ENCODE peak calls at places on chromosome 3, in five cellular contexts. One of them, this sample, is unnamed.

GRCh38 chr3:4429648-4430350 is 37.3 kb downstream of the SUMF1 start:
- DNase-seq in bronchial epithelial cell: no peak
- DNase-seq in epithelial cell of esophagus: no peak
- DNase-seq in fibroblast of pulmonary artery: no peak
- DNase-seq in AG09309: no peak
- DNase-seq in this sample: no peak

GRCh38 chr3:63960048-63960711 is 48.0 kb upstream of the SCAANT1 start:
- DNase-seq in epithelial cell of esophagus: peak
- DNase-seq in bronchial epithelial cell: peak
- DNase-seq in AG09309: no peak
- DNase-seq in fibroblast of pulmonary artery: peak
- DNase-seq in this sample: peak

GRCh38 chr3:94098487-94098886 is 35.6 kb downstream of the NSUN3 start:
- DNase-seq in epithelial cell of esophagus: peak
- DNase-seq in AG09309: no peak
- DNase-seq in fibroblast of pulmonary artery: peak
- DNase-seq in bronchial epithelial cell: peak
- DNase-seq in this sample: no peak

GRCh38 chr3:167110906-167111305 is 269.2 kb downstream of the ZBBX start:
- DNase-seq in epithelial cell of esophagus: peak
- DNase-seq in fibroblast of pulmonary artery: no peak
- DNase-seq in bronchial epithelial cell: peak
- DNase-seq in AG09309: no peak
- DNase-seq in this sample: peak

GRCh38 chr3:125496701-125497100 is 23.3 kb downstream of the SNX4 start:
- DNase-seq in fibroblast of pulmonary artery: no peak
- DNase-seq in epithelial cell of esophagus: no peak
- DNase-seq in AG09309: no peak
- DNase-seq in bronchial epithelial cell: no peak
- DNase-seq in this sample: no peak

GRCh38 chr3:153315781-153316180 is 153.8 kb downstream of the RAP2B start:
- DNase-seq in AG09309: peak
- DNase-seq in epithelial cell of esophagus: no peak
- DNase-seq in bronchial epithelial cell: no peak
- DNase-seq in fibroblast of pulmonary artery: no peak
- DNase-seq in this sample: peak

GRCh38 chr3:187822402-187822801 is 77.1 kb upstream of the BCL6 start:
- DNase-seq in epithelial cell of esophagus: no peak
- DNase-seq in AG09309: no peak
- DNase-seq in bronchial epithelial cell: no peak
- DNase-seq in fibroblast of pulmonary artery: no peak
- DNase-seq in this sample: no peak

GRCh38 chr3:160372780-160373179 is 26.2 kb downstream of the IFT80 start:
- DNase-seq in bronchial epithelial cell: peak
- DNase-seq in AG09309: peak
- DNase-seq in fibroblast of pulmonary artery: peak
- DNase-seq in epithelial cell of esophagus: no peak
- DNase-seq in this sample: peak

GRCh38 chr3:108153451-108153981 is 62.7 kb upstream of the CD47 start:
- DNase-seq in AG09309: no peak
- DNase-seq in epithelial cell of esophagus: peak
- DNase-seq in fibroblast of pulmonary artery: peak
- DNase-seq in bronchial epithelial cell: peak
- DNase-seq in this sample: peak

GRCh38 chr3:171351676-171352075 is 108.5 kb downstream of the TNIK start:
- DNase-seq in fibroblast of pulmonary artery: peak
- DNase-seq in bronchial epithelial cell: peak
- DNase-seq in epithelial cell of esophagus: peak
- DNase-seq in AG09309: peak
- DNase-seq in this sample: peak

GRCh38 chr3:185778069-185778468 is 46.8 kb downstream of the IGF2BP2 start:
- DNase-seq in epithelial cell of esophagus: no peak
- DNase-seq in fibroblast of pulmonary artery: no peak
- DNase-seq in bronchial epithelial cell: no peak
- DNase-seq in AG09309: no peak
- DNase-seq in this sample: no peak

GRCh38 chr3:177197934-177198484 is 727 bp upstream of the TBL1XR1 start:
- DNase-seq in AG09309: no peak
- DNase-seq in fibroblast of pulmonary artery: no peak
- DNase-seq in epithelial cell of esophagus: peak
- DNase-seq in bronchial epithelial cell: no peak
- DNase-seq in this sample: peak

DNA sequence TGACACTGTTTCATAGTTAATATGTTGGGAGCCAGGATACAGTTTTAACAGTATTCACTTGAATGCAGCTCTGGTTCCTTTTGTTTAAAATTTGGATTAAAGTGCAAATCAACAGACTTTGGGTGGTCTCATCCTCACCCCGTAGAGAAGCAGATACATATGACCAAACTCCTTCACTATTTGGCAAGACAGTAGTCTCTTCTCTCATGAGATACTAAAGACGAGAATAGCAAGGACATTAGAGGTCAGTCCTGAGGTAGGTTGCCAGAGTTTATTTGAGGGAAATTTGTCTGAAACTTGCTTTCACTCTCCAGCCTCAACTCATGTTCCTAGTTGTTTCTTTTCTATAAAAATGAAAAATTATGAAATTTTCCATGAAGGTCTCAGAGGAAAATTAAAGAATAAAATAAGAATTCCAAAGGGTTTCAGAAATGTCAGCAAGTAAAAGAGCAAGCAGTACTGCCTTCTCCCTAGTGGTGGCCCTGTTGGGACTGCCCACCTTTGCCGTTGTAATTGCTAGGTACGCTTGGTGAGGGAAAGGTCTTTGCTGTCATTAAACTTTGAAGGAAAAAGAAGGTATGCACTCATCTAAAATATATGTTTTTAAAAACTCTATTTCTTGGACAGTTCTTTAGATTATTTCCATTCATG is 111.2 kb downstream of the CMSS1 start:
- DNase-seq in epithelial cell of esophagus: no peak
- DNase-seq in AG09309: no peak
- DNase-seq in fibroblast of pulmonary artery: no peak
- DNase-seq in bronchial epithelial cell: no peak
- DNase-seq in this sample: no peak
- TF ChIP-seq CTCF in epithelial cell of esophagus: peak
- TF ChIP-seq CTCF in AG09309: peak
- TF ChIP-seq CTCF in fibroblast of pulmonary artery: peak
- TF ChIP-seq CTCF in bronchial epithelial cell: no peak
- TF ChIP-seq CTCF in this sample: peak

GRCh38 chr3:154730221-154730620 is 300.2 kb upstream of the GPR149 start:
- DNase-seq in fibroblast of pulmonary artery: peak
- DNase-seq in AG09309: no peak
- DNase-seq in epithelial cell of esophagus: peak
- DNase-seq in bronchial epithelial cell: peak
- DNase-seq in this sample: no peak
- TF ChIP-seq CTCF in fibroblast of pulmonary artery: no peak
- TF ChIP-seq CTCF in AG09309: no peak
- TF ChIP-seq CTCF in epithelial cell of esophagus: peak
- TF ChIP-seq CTCF in bronchial epithelial cell: peak
- TF ChIP-seq CTCF in this sample: no peak

DNA sequence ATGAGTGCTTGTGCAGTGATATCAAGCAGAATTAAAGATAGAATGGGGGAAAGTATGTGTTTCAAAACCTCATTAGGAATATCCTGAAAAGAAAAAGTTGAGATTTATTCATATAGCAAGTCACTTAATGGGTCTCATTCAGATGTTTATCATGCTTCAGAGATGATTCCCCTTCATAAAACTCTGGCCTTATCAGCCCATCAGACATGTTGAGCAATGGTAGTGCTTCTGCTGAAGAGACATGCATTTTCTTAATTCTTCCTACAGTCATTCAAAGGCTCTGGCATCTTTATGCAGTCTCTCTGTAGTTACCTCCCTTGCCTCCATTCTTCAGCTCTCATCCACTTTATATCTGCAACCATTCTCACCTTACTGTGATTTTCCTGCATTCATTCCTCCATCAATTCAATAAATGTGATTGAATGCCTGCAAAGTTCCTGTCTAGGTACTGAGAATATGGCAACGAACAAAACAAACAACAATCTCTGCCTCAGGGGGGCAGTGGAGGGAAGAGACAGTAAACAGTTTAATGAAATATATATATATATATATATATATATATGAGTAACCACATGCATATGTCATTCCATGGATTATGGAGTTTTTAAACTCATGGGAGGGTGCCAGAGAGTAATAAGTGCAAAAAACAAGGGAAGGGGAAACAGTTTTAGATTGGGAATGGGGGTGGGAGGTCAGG is 138.5 kb downstream of the NECTIN3 start:
- DNase-seq in AG09309: peak
- DNase-seq in epithelial cell of esophagus: peak
- DNase-seq in fibroblast of pulmonary artery: peak
- DNase-seq in bronchial epithelial cell: peak
- DNase-seq in this sample: no peak
- TF ChIP-seq CTCF in AG09309: peak
- TF ChIP-seq CTCF in epithelial cell of esophagus: no peak
- TF ChIP-seq CTCF in fibroblast of pulmonary artery: peak
- TF ChIP-seq CTCF in bronchial epithelial cell: no peak
- TF ChIP-seq CTCF in this sample: no peak

GRCh38 chr3:48664313-48664644 is 1.6 kb upstream of the CELSR3 start:
- DNase-seq in AG09309: no peak
- DNase-seq in epithelial cell of esophagus: no peak
- DNase-seq in fibroblast of pulmonary artery: no peak
- DNase-seq in bronchial epithelial cell: no peak
- DNase-seq in this sample: no peak
- TF ChIP-seq CTCF in AG09309: no peak
- TF ChIP-seq CTCF in epithelial cell of esophagus: no peak
- TF ChIP-seq CTCF in fibroblast of pulmonary artery: no peak
- TF ChIP-seq CTCF in bronchial epithelial cell: no peak
- TF ChIP-seq CTCF in this sample: no peak

DNA sequence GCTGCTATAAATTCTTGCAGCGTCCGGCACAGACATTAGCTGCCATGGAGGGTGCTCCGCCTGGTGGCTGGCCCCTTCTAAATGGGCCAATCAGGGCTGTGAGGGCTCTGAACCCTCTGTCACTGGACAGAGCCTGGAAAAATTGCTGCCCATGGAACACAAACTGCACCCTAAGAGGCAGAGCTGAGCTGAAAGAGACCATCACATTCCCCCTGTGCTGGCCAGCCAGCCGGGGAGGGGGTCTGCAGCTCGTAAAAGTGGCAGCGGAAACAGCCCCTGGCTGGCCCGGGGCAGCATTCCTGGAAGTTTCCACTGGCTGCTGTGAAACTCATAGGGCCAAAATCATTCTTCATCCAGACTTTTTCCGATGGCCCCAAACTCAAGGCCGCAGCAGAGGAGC is 21.0 kb upstream of the DUSP7 start:
- DNase-seq in fibroblast of pulmonary artery: no peak
- DNase-seq in bronchial epithelial cell: no peak
- DNase-seq in epithelial cell of esophagus: no peak
- DNase-seq in AG09309: no peak
- DNase-seq in this sample: no peak
- TF ChIP-seq CTCF in fibroblast of pulmonary artery: no peak
- TF ChIP-seq CTCF in bronchial epithelial cell: no peak
- TF ChIP-seq CTCF in epithelial cell of esophagus: no peak
- TF ChIP-seq CTCF in AG09309: no peak
- TF ChIP-seq CTCF in this sample: no peak

GRCh38 chr3:46893146-46893748 is 15.7 kb downstream of the PTH1R start:
- DNase-seq in epithelial cell of esophagus: no peak
- DNase-seq in bronchial epithelial cell: no peak
- DNase-seq in fibroblast of pulmonary artery: no peak
- DNase-seq in AG09309: no peak
- DNase-seq in this sample: no peak

GRCh38 chr3:46894256-46894655 is 16.7 kb downstream of the PTH1R start:
- DNase-seq in AG09309: no peak
- DNase-seq in bronchial epithelial cell: no peak
- DNase-seq in fibroblast of pulmonary artery: no peak
- DNase-seq in epithelial cell of esophagus: no peak
- DNase-seq in this sample: no peak

GRCh38 chr3:46891132-46891531 is 13.6 kb downstream of the PTH1R start:
- DNase-seq in epithelial cell of esophagus: no peak
- DNase-seq in fibroblast of pulmonary artery: no peak
- DNase-seq in bronchial epithelial cell: no peak
- DNase-seq in AG09309: no peak
- DNase-seq in this sample: no peak

GRCh38 chr3:46893763-46894162 is 16.2 kb downstream of the PTH1R start:
- DNase-seq in epithelial cell of esophagus: no peak
- DNase-seq in fibroblast of pulmonary artery: no peak
- DNase-seq in AG09309: no peak
- DNase-seq in bronchial epithelial cell: no peak
- DNase-seq in this sample: no peak

GRCh38 chr3:46892285-46893145 is 15.0 kb downstream of the PTH1R start:
- DNase-seq in fibroblast of pulmonary artery: peak
- DNase-seq in AG09309: peak
- DNase-seq in epithelial cell of esophagus: peak
- DNase-seq in bronchial epithelial cell: peak
- DNase-seq in this sample: peak
- TF ChIP-seq CTCF in fibroblast of pulmonary artery: no peak
- TF ChIP-seq CTCF in AG09309: peak
- TF ChIP-seq CTCF in epithelial cell of esophagus: no peak
- TF ChIP-seq CTCF in bronchial epithelial cell: no peak
- TF ChIP-seq CTCF in this sample: no peak

GRCh38 chr3:87145553-87145952 is 81.6 kb upstream of the CHMP2B start:
- DNase-seq in epithelial cell of esophagus: peak
- DNase-seq in fibroblast of pulmonary artery: peak
- DNase-seq in bronchial epithelial cell: peak
- DNase-seq in AG09309: no peak
- DNase-seq in this sample: peak
- TF ChIP-seq CTCF in epithelial cell of esophagus: peak
- TF ChIP-seq CTCF in fibroblast of pulmonary artery: peak
- TF ChIP-seq CTCF in bronchial epithelial cell: peak
- TF ChIP-seq CTCF in AG09309: peak
- TF ChIP-seq CTCF in this sample: no peak

This sample was measured in astrocyte of the spinal cord.